ENCODE peak calls at places on chromosomes 2 and 18, in six cellular contexts. N, B, K, Y, C and U are unnamed samples.

GRCh38 chr2:67993329-67993728 is 69.5 kb downstream of the C1D start:
- DNase-seq in N (no peak), B (no peak), K (no peak), Y (no peak), C (peak), U (no peak)

GRCh38 chr2:216829533-216829932 is 30.3 kb downstream of the TNP1 start:
- DNase-seq in N (no peak), B (no peak), K (no peak), Y (no peak), C (no peak), U (peak)

GRCh38 chr18:11948852-11949523 is 32.3 kb upstream of the IMPA2 start:
- DNase-seq in N (no peak), B (no peak), K (peak), Y (no peak), C (no peak), U (no peak)

GRCh38 chr2:166375736-166376487 is at the start of gene SCN9A:
- DNase-seq in N (peak), B (no peak), K (peak), Y (no peak), C (peak), U (peak)

GRCh38 chr2:64646007-64646880 is 7.5 kb downstream of the SERTAD2 start:
- DNase-seq in N (peak), B (peak), K (peak), Y (peak), C (no peak), U (peak)

GRCh38 chr2:234954551-234954992 is 2.8 kb downstream of the SH3BP4 start:
- DNase-seq in N (no peak), B (no peak), K (no peak), Y (no peak), C (no peak), U (peak)

GRCh38 chr2:241551998-241552737 is 6.4 kb upstream of the BOK start:
- DNase-seq in N (no peak), B (no peak), K (no peak), Y (no peak), C (no peak), U (no peak)

GRCh38 chr2:236668531-236668969 is 98.9 kb downstream of the ACKR3 start:
- DNase-seq in N (peak), B (no peak), K (no peak), Y (no peak), C (no peak), U (no peak)

GRCh38 chr2:176192351-176192750 is 3.9 kb downstream of the HOXD1 start:
- DNase-seq in N (no peak), B (no peak), K (no peak), Y (no peak), C (no peak), U (no peak)

GRCh38 chr18:57715671-57716070 is 87.4 kb downstream of the ATP8B1 start:
- DNase-seq in N (no peak), B (no peak), K (no peak), Y (no peak), C (no peak), U (no peak)

GRCh38 chr2:28755411-28755810 is 3.8 kb downstream of the PPP1CB start:
- DNase-seq in N (no peak), B (no peak), K (no peak), Y (no peak), C (no peak), U (no peak)

GRCh38 chr2:70069049-70069448 is 18.2 kb upstream of the PCBP1 start:
- DNase-seq in N (no peak), B (no peak), K (peak), Y (peak), C (no peak), U (no peak)

DNA sequence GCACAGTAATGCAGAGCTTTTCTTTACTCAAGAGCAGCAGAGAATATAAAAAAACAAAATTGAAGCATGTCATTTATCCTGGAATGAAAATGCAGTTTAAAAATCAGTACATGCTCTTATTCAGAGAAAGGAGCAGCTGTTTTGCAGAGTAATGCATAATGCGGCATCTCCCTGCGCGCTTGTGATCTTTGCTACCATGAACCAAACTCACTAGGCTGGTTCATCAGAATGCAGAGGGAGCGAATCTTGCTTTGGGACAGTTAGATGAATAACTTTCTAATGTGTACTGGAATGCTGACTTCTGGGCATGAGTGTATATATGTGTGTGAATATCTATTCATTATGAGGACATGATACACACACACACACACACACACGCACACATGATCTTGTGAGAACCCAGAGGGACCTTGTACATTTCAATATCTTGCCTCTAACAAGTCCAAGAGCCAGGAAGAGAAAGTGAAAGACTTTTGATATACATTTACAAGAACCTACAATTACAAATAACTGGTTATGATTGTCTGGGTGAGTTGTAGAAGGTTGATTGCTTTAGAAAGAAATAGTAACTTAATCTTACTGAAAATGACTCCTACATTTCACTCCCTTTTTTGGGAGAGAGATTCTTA is 54.1 kb upstream of the THOC1 start:
- DNase-seq in N (no peak), B (no peak), K (no peak), Y (no peak), C (no peak), U (no peak)
- TF ChIP-seq JUND in N (no peak), B (no peak), K (no peak), Y (no peak), C (no peak), U (no peak)

GRCh38 chr2:14902953-14903352 is 270.4 kb downstream of the LRATD1 start:
- DNase-seq in N (no peak), B (no peak), K (no peak), Y (no peak), C (no peak), U (no peak)

GRCh38 chr2:14905571-14905970 is 273.1 kb downstream of the LRATD1 start:
- DNase-seq in N (no peak), B (no peak), K (no peak), Y (no peak), C (no peak), U (no peak)

GRCh38 chr2:14901740-14902139 is 269.2 kb downstream of the LRATD1 start:
- DNase-seq in N (no peak), B (no peak), K (no peak), Y (no peak), C (peak), U (no peak)

GRCh38 chr2:14907014-14907612 is 274.6 kb downstream of the LRATD1 start:
- DNase-seq in N (no peak), B (no peak), K (peak), Y (no peak), C (peak), U (no peak)

DNA sequence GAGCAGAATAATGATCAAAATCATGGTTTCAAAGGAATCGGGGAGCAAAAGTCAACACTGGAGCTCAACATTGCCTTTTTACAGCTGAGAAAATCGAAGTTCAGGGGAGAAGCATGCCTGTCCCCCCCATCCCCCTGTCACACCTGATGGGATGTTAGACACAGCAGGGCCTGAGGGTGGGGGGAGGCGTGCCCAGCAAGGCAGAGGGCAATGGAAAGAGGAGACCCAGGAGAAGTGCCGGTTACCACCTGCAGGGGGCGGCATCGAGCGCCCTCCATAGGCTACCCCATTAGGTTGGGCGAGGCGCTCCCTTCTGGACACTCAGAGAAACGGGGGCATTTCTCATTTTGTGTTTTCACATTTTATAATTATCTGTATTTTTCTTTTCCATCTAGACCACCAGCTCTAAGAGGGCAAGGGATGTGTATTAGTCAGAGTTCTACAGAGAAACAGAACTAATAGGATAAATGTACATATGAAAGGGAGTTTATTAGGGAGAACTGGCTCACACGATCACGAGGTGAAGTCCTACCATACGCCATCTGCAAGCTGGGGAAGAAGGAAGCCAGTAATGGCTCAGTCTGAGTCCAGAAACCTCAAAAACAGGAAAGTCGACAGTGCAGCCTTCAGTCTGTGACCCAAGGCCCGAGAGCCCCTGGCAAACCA is 271.3 kb downstream of the LRATD1 start:
- DNase-seq in N (peak), B (peak), K (peak), Y (peak), C (peak), U (peak)
- TF ChIP-seq JUND in N (no peak), B (no peak), K (no peak), Y (no peak), C (peak), U (no peak)

GRCh38 chr18:32425466-32425865 is 45.2 kb downstream of the GAREM1 start:
- DNase-seq in N (no peak), B (no peak), K (peak), Y (no peak), C (no peak), U (no peak)
- TF ChIP-seq JUND in N (no peak), B (no peak), K (no peak), Y (no peak), C (no peak), U (no peak)

DNA sequence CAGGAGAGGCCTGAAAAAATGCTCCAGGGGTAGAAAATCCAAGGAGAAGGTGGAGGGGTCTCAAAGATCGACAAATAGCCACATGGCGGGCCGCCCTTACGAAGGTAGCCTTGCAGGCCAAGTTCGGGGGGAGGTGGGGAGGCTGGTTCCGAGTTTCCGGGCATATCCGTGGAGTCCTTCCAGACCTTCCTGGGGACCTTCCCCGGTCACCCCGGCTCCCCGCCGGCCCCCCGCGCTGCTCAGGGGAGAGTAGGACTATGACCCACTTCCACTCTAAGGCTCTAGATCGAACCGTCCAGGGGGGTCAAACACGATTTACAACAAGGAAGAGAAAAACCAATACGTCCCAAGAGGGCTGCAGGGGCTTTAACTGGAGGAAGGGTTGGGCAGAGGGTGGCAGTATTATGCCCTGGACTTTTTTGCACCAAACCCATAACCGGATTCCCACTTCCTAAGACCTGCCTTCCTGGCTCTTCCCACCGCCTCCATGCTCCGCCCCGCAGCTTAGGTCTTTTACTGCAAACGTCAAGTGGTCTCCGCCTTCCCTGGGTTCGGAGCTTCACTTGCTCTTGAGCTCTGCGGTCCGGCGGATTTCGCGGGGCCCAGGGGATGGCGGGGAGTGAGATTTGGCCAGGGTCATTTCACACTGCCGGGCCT is 789 bp upstream of the LYPD6 start:
- DNase-seq in N (peak), B (peak), K (peak), Y (no peak), C (no peak), U (peak)
- TF ChIP-seq JUND in N (no peak), B (no peak), K (no peak), Y (no peak), C (no peak), U (no peak)

GRCh38 chr2:119647440-119648169 is 31.4 kb upstream of the TMEM177 start:
- DNase-seq in N (no peak), B (no peak), K (no peak), Y (peak), C (no peak), U (no peak)
- TF ChIP-seq JUND in N (no peak), B (no peak), K (no peak), Y (peak), C (no peak), U (no peak)

DNA sequence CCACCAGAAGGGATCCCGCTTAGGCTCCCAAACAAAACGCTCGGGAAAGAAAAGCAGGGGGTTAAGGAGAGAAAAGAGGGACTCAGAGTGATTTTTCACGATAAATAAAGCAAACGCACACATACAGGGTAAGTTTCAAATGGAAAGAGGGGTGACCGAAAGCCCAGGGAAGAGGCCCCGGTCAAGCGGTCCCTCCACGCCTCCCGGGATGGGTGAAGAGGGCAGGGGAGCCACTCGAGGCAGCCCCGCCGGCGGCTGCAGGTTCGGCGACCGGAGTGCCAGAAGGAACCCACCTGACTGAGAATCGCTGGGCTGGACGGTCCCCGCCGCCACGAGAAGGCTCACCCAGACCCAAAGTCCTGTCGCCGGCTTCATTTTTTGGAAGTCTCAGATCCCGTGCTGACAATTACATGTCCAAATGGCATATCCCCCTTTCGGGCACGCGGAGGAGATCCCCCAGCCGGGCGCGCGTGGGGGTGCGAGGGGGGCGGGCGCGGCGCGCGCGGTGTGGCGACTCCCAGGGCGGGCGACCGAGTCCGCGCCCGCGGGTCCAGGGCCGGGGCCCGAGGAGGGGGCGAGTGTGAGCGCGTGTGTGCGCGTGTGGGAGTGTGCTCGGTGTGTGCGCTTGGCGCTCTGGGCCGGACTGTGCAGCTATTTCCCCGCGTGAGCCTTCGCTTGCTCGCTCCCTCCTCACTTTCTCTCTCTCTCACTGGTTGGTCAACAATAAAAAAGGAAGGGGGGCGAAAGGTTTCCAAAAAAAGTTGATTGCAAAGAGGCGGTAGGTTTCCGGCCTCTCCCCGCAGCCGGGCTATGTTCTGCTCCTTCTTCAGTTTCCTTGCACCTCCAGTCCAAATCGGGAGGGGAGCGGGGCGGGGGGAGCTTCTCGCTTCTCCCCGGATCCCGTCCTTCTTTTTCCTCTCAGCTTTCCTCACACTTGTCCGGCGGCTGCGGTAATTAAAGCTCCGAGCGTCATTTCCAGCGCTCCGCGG is at the start of gene ERBB4:
- DNase-seq in N (peak), B (no peak), K (no peak), Y (no peak), C (no peak), U (no peak)
- TF ChIP-seq JUND in N (no peak), B (no peak), K (no peak), Y (no peak), C (no peak), U (no peak)

GRCh38 chr2:58138631-58139030 is 92.0 kb downstream of the VRK2 start:
- DNase-seq in N (no peak), B (no peak), K (no peak), Y (no peak), C (no peak), U (no peak)

GRCh38 chr2:58137856-58138255 is 91.2 kb downstream of the VRK2 start:
- DNase-seq in N (no peak), B (no peak), K (no peak), Y (no peak), C (no peak), U (no peak)

GRCh38 chr2:58135861-58136260 is 89.3 kb downstream of the VRK2 start:
- DNase-seq in N (no peak), B (no peak), K (no peak), Y (no peak), C (no peak), U (no peak)

GRCh38 chr2:58140508-58141072 is 94.0 kb downstream of the VRK2 start:
- DNase-seq in N (no peak), B (no peak), K (no peak), Y (no peak), C (no peak), U (no peak)

DNA sequence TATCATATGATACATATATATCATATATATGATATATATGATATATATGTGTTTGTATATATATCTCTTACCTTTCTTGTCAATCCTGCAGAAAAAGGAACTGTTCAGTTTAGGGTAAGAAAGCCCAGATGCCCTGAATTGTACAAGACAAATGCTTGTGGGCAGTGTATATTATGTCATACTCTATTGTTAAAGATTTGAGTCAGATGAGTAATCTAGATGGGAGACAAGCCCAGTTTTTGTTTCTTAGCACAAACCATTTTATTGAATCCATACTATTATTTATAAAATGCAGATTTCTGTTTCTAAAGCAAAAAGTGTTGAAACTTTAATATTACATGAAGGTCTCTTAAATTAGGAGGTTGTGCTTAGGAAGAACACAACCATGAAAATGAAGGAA is 90.6 kb downstream of the VRK2 start:
- DNase-seq in N (no peak), B (no peak), K (no peak), Y (no peak), C (no peak), U (no peak)
- TF ChIP-seq JUND in N (no peak), B (no peak), K (no peak), Y (no peak), C (no peak), U (no peak)

GRCh38 chr2:60119778-60120177 is 433.7 kb downstream of the BCL11A start:
- DNase-seq in N (no peak), B (no peak), K (no peak), Y (no peak), C (no peak), U (no peak)

GRCh38 chr2:60118061-60118460 is 435.4 kb downstream of the BCL11A start:
- DNase-seq in N (no peak), B (no peak), K (no peak), Y (no peak), C (no peak), U (no peak)

GRCh38 chr2:60118917-60119316 is 434.5 kb downstream of the BCL11A start:
- DNase-seq in N (no peak), B (no peak), K (no peak), Y (no peak), C (no peak), U (no peak)

GRCh38 chr2:60116167-60116870 is 437.1 kb downstream of the BCL11A start:
- DNase-seq in N (no peak), B (no peak), K (no peak), Y (no peak), C (no peak), U (no peak)
- TF ChIP-seq JUND in N (no peak), B (no peak), K (no peak), Y (no peak), C (no peak), U (no peak)

DNA sequence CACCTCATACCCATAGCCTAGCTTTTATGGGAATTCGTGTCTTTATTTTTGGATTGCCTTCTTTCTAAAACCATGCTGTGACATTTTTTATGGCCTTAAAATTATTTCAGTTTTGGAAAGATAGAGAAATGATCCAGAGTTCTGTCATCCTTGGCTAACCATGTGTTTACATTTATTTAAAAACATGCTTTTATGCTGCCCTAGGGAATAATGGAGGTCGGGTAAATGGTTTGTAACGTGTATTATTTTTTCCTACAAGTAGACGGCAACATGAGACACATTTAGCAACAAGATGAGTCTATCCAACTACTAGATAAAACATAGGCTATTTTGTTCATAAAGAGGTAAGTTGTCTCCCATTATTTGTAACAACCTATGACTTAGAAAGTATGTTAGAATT is 2.5 kb upstream of the ERMN start:
- DNase-seq in N (no peak), B (no peak), K (no peak), Y (no peak), C (no peak), U (no peak)
- TF ChIP-seq JUND in N (no peak), B (no peak), K (no peak), Y (no peak), C (no peak), U (no peak)

GRCh38 chr2:63432373-63432772 is 155.9 kb downstream of the WDPCP start:
- DNase-seq in N (no peak), B (no peak), K (no peak), Y (no peak), C (no peak), U (no peak)
- TF ChIP-seq JUND in N (no peak), B (no peak), K (no peak), Y (no peak), C (no peak), U (no peak)